ENCODE peak calls at places on chromosomes 4 and X, in six cellular contexts. One of them, this sample, is unnamed.

GRCh38 chr4:91070736-91071135 is 943.5 kb downstream of the CCSER1 start:
- DNase-seq in thoracic aorta: no peak
- DNase-seq in brain microvascular endothelial cell: no peak
- DNase-seq in fibroblast of mammary gland: no peak
- DNase-seq in hepatocyte: no peak
- DNase-seq in suprapubic skin: no peak
- DNase-seq in this sample: no peak

GRCh38 chr4:101921370-101921769 is 130.8 kb downstream of the BANK1 start:
- DNase-seq in fibroblast of mammary gland: no peak
- DNase-seq in brain microvascular endothelial cell: no peak
- DNase-seq in thoracic aorta: no peak
- DNase-seq in suprapubic skin: no peak
- DNase-seq in hepatocyte: no peak
- DNase-seq in this sample: peak; percentile 99

GRCh38 chr4:135240796-135241195 is 1039.2 kb upstream of the PABPC4L start:
- DNase-seq in thoracic aorta: no peak
- DNase-seq in hepatocyte: peak; percentile 6
- DNase-seq in brain microvascular endothelial cell: no peak
- DNase-seq in suprapubic skin: no peak
- DNase-seq in fibroblast of mammary gland: peak; percentile 11
- DNase-seq in this sample: no peak

GRCh38 chrX:49186125-49187027 is at the start of gene PRICKLE3:
- DNase-seq in brain microvascular endothelial cell: peak; percentile 22
- DNase-seq in hepatocyte: peak; percentile 84
- DNase-seq in thoracic aorta: no peak
- DNase-seq in suprapubic skin: peak; percentile 89
- DNase-seq in fibroblast of mammary gland: peak; percentile 54
- DNase-seq in this sample: peak; percentile 35

GRCh38 chr4:128228021-128228571 is 59.5 kb downstream of the PGRMC2 start:
- DNase-seq in thoracic aorta: no peak
- DNase-seq in hepatocyte: no peak
- DNase-seq in brain microvascular endothelial cell: no peak
- DNase-seq in fibroblast of mammary gland: no peak
- DNase-seq in suprapubic skin: no peak
- DNase-seq in this sample: peak; percentile 87

GRCh38 chrX:153765138-153766079 is 1.4 kb downstream of the PLXNB3 start:
- DNase-seq in fibroblast of mammary gland: no peak
- DNase-seq in thoracic aorta: no peak
- DNase-seq in brain microvascular endothelial cell: no peak
- DNase-seq in suprapubic skin: peak; percentile 68
- DNase-seq in hepatocyte: no peak
- DNase-seq in this sample: no peak

GRCh38 chrX:42732506-42732905 is 45.5 kb downstream of the PPP1R2C start:
- DNase-seq in fibroblast of mammary gland: peak; percentile 66
- DNase-seq in brain microvascular endothelial cell: peak; percentile 14
- DNase-seq in hepatocyte: peak; percentile 28
- DNase-seq in suprapubic skin: no peak
- DNase-seq in thoracic aorta: no peak
- DNase-seq in this sample: no peak

GRCh38 chrX:3384330-3384729 is 37.9 kb upstream of the MXRA5 start:
- DNase-seq in brain microvascular endothelial cell: peak; percentile 1
- DNase-seq in fibroblast of mammary gland: no peak
- DNase-seq in suprapubic skin: no peak
- DNase-seq in hepatocyte: no peak
- DNase-seq in thoracic aorta: no peak
- DNase-seq in this sample: no peak

GRCh38 chr4:152605641-152606304 is 69.9 kb upstream of the FBXW7 start:
- DNase-seq in fibroblast of mammary gland: peak; percentile 78
- DNase-seq in thoracic aorta: no peak
- DNase-seq in brain microvascular endothelial cell: peak; percentile 36
- DNase-seq in suprapubic skin: no peak
- DNase-seq in hepatocyte: peak; percentile 28
- DNase-seq in this sample: no peak

GRCh38 chr4:41399191-41399590 is 138.8 kb upstream of the LIMCH1 start:
- DNase-seq in brain microvascular endothelial cell: no peak
- DNase-seq in thoracic aorta: no peak
- DNase-seq in fibroblast of mammary gland: no peak
- DNase-seq in hepatocyte: no peak
- DNase-seq in suprapubic skin: no peak
- DNase-seq in this sample: no peak

GRCh38 chr4:57061395-57061794 is 48.8 kb downstream of the IGFBP7 start:
- DNase-seq in hepatocyte: no peak
- DNase-seq in fibroblast of mammary gland: no peak
- DNase-seq in thoracic aorta: no peak
- DNase-seq in brain microvascular endothelial cell: peak; percentile 79
- DNase-seq in suprapubic skin: no peak
- DNase-seq in this sample: no peak

GRCh38 chrX:651922-652775 is 21.6 kb downstream of the SHOX start:
- DNase-seq in brain microvascular endothelial cell: no peak
- DNase-seq in fibroblast of mammary gland: no peak
- DNase-seq in suprapubic skin: no peak
- DNase-seq in hepatocyte: no peak
- DNase-seq in thoracic aorta: no peak
- DNase-seq in this sample: no peak

GRCh38 chrX:145843196-145843595 is 25.6 kb downstream of the SLITRK2 start:
- DNase-seq in brain microvascular endothelial cell: no peak
- DNase-seq in fibroblast of mammary gland: no peak
- DNase-seq in thoracic aorta: no peak
- DNase-seq in suprapubic skin: no peak
- DNase-seq in hepatocyte: no peak
- DNase-seq in this sample: no peak

GRCh38 chr4:108313546-108314339 is 145.0 kb upstream of the LEF1 start:
- DNase-seq in brain microvascular endothelial cell: no peak
- DNase-seq in suprapubic skin: no peak
- DNase-seq in hepatocyte: no peak
- DNase-seq in fibroblast of mammary gland: no peak
- DNase-seq in thoracic aorta: no peak
- DNase-seq in this sample: no peak

GRCh38 chr4:62232755-62233280 is 1032.7 kb downstream of the ADGRL3 start:
- DNase-seq in hepatocyte: no peak
- DNase-seq in thoracic aorta: no peak
- DNase-seq in fibroblast of mammary gland: no peak
- DNase-seq in brain microvascular endothelial cell: no peak
- DNase-seq in suprapubic skin: no peak
- DNase-seq in this sample: no peak

GRCh38 chrX:79081895-79082512 is 62.5 kb upstream of the GPR174 start:
- DNase-seq in suprapubic skin: no peak
- DNase-seq in fibroblast of mammary gland: peak; percentile 43
- DNase-seq in thoracic aorta: no peak
- DNase-seq in hepatocyte: peak; percentile 19
- DNase-seq in brain microvascular endothelial cell: peak; percentile 12
- DNase-seq in this sample: no peak

GRCh38 chr4:168569066-168569908 is 72.4 kb downstream of the PALLD start:
- DNase-seq in thoracic aorta: no peak
- DNase-seq in fibroblast of mammary gland: peak; percentile 52
- DNase-seq in hepatocyte: peak; percentile 76
- DNase-seq in suprapubic skin: no peak
- DNase-seq in brain microvascular endothelial cell: no peak
- DNase-seq in this sample: peak; percentile 56

GRCh38 chrX:120021927-120022326 is 55.6 kb downstream of the RHOXF2B start:
- DNase-seq in brain microvascular endothelial cell: no peak
- DNase-seq in hepatocyte: no peak
- DNase-seq in suprapubic skin: no peak
- DNase-seq in thoracic aorta: no peak
- DNase-seq in fibroblast of mammary gland: no peak
- DNase-seq in this sample: no peak

GRCh38 chrX:120015145-120016067 is 62.1 kb downstream of the RHOXF2B start:
- DNase-seq in hepatocyte: peak; percentile 18
- DNase-seq in suprapubic skin: no peak
- DNase-seq in thoracic aorta: no peak
- DNase-seq in fibroblast of mammary gland: no peak
- DNase-seq in brain microvascular endothelial cell: no peak
- DNase-seq in this sample: no peak

GRCh38 chrX:120020305-120020704 is 57.2 kb downstream of the RHOXF2B start:
- DNase-seq in suprapubic skin: no peak
- DNase-seq in fibroblast of mammary gland: no peak
- DNase-seq in brain microvascular endothelial cell: no peak
- DNase-seq in hepatocyte: no peak
- DNase-seq in thoracic aorta: no peak
- DNase-seq in this sample: no peak

GRCh38 chrX:120014354-120015129 is 62.9 kb downstream of the RHOXF2B start:
- DNase-seq in fibroblast of mammary gland: no peak
- DNase-seq in thoracic aorta: no peak
- DNase-seq in hepatocyte: no peak
- DNase-seq in suprapubic skin: no peak
- DNase-seq in brain microvascular endothelial cell: no peak
- DNase-seq in this sample: no peak

DNA sequence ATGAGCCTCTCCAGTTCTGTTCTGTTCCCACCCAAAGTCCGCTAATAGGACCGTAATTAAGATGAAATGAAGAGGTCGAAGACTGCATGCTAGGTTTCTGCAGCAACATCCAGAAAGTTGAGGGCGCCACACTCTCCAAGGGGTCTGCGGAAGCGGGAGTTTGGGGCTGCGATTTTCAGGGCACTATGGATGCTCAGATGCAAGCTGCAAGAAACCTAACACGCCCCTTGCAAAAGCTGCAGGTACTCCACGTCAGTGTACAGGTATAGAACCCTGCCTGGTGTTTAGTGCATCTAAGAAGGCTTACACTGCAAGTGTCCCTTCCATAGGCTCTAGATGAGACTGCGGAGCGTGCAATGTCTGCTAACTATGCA is 61.4 kb downstream of the RHOXF2B start:
- DNase-seq in brain microvascular endothelial cell: no peak
- DNase-seq in fibroblast of mammary gland: no peak
- DNase-seq in thoracic aorta: no peak
- DNase-seq in suprapubic skin: no peak
- DNase-seq in hepatocyte: no peak
- DNase-seq in this sample: no peak
- H3K4me3 ChIP-seq in brain microvascular endothelial cell: no peak overlapping the region
- H3K4me3 ChIP-seq in fibroblast of mammary gland: no peak overlapping the region
- H3K4me3 ChIP-seq in thoracic aorta: peak overlapping the region; percentile 48
- H3K4me3 ChIP-seq in suprapubic skin: peak overlapping the region; percentile 38
- H3K4me3 ChIP-seq in hepatocyte: no peak overlapping the region
- H3K4me3 ChIP-seq in this sample: peak overlapping the region; percentile 44

GRCh38 chr4:25863347-25863784 is 578 bp upstream of the SEL1L3 start:
- DNase-seq in brain microvascular endothelial cell: no peak
- DNase-seq in thoracic aorta: no peak
- DNase-seq in hepatocyte: peak; percentile 64
- DNase-seq in fibroblast of mammary gland: no peak
- DNase-seq in suprapubic skin: no peak
- DNase-seq in this sample: no peak
- TF ChIP-seq CTCF in brain microvascular endothelial cell: peak; percentile 60
- TF ChIP-seq CTCF in thoracic aorta: no peak
- TF ChIP-seq CTCF in hepatocyte: peak; percentile 49
- TF ChIP-seq CTCF in fibroblast of mammary gland: no peak
- TF ChIP-seq CTCF in suprapubic skin: no peak
- TF ChIP-seq CTCF in this sample: no peak

DNA sequence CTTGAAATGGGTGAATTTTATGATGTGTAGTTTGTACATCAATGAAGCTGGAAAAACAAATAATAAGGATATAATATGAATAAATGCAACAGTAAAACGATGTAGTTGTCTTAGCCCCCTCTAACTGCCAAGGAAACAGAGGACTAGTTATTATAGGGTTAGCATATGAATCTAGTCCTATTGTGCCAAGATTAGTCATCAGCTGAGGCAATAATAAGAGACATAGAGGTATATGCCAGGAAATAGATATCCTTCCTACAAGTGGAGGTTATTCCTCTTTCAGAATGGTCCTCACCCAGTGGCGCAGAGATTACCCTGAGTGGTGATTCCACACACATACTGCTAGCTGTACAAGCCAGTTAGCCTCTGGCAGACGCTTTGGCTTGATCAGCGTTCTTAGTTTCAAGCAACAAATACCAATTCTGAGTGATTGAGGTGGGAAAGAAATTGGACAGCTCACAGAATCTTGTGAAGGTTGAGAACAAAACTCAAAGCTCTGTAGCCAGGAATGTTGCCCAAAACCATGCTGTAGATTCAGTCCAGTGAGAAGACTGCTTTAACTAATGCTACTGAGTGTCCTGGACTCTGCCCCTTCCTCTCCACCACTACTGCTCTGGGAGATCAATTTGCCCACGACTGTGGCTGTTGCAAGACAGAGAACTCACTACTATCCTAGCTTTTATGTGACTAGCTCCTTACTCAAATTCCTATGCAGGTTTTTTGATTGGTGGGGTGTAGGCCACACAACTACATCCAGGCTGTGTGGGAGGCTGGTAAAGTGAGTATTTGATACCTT is 27.0 kb upstream of the ZNF280C start:
- DNase-seq in hepatocyte: no peak
- DNase-seq in brain microvascular endothelial cell: no peak
- DNase-seq in suprapubic skin: no peak
- DNase-seq in fibroblast of mammary gland: peak; percentile 41
- DNase-seq in thoracic aorta: no peak
- DNase-seq in this sample: no peak
- H3K4me3 ChIP-seq in hepatocyte: no peak overlapping the region
- H3K4me3 ChIP-seq in brain microvascular endothelial cell: no peak overlapping the region
- H3K4me3 ChIP-seq in suprapubic skin: no peak overlapping the region
- H3K4me3 ChIP-seq in fibroblast of mammary gland: no peak overlapping the region
- H3K4me3 ChIP-seq in thoracic aorta: no peak overlapping the region
- H3K4me3 ChIP-seq in this sample: no peak overlapping the region

DNA sequence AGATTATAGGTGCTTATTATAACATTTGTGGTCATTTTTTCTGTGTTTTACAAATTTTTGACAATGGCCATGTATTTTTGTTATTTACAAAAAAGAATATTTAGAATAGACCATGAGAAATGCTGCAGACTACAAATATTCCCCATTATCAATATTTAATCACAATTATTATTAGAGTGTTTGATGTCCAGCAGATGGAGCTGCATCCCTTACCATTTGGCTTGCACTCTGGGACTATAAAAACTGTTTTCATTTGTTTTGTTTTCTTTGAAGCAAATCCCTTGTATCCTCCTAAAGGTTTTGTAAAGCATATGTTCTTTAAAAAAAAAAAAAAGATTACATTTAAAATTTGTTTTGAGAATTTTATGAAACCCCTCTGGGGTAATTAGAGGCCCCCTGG is 85.6 kb upstream of the CXorf66 start:
- DNase-seq in brain microvascular endothelial cell: no peak
- DNase-seq in suprapubic skin: no peak
- DNase-seq in fibroblast of mammary gland: peak; percentile 20
- DNase-seq in thoracic aorta: no peak
- DNase-seq in hepatocyte: no peak
- DNase-seq in this sample: peak; percentile 0
- TF ChIP-seq CTCF in brain microvascular endothelial cell: peak; percentile 50
- TF ChIP-seq CTCF in suprapubic skin: no peak
- TF ChIP-seq CTCF in fibroblast of mammary gland: peak; percentile 39
- TF ChIP-seq CTCF in thoracic aorta: no peak
- TF ChIP-seq CTCF in hepatocyte: peak; percentile 31
- TF ChIP-seq CTCF in this sample: peak; percentile 49

This sample was measured in LNCaP clone FGC.